ENCODE peak calls at places on chromosomes 16 and 17, in nine cellular contexts. K is iPS-NIHi11; P is gastrocnemius medialis; M is astrocyte of the spinal cord; E is fibroblast of lung; Q is PC-3; G is NB4; H is skeletal muscle cell; U is activated T-cell treated with anti-CD3 and anti-CD28 coated beads, Interleukin-2, amount 50 U/mL, for 4 hours. T is an unnamed sample.

GRCh38 chr16:83975646-83976260 is 7.7 kb downstream of the NECAB2 start:
- DNase-seq in K (no peak), P (no peak), M (no peak), E (no peak), Q (no peak), G (no peak), H (no peak), U (no peak), T (no peak)

GRCh38 chr16:85419503-85420408 is 193.4 kb upstream of the GSE1 start:
- DNase-seq in K (no peak), P (no peak), M (no peak), E (no peak), Q (no peak), G (no peak), H (no peak), U (no peak), T (no peak)

GRCh38 chr17:4583796-4584124 is 569 bp upstream of the SMTNL2 start:
- DNase-seq in K (peak), P (no peak), M (no peak), E (no peak), Q (no peak), G (no peak), H (no peak), U (no peak), T (peak)

GRCh38 chr17:45405250-45406086 is 27.2 kb downstream of the ARHGAP27 start:
- DNase-seq in K (peak), P (no peak), M (no peak), E (peak), Q (no peak), G (no peak), H (no peak), U (no peak), T (peak)

GRCh38 chr16:81697321-81697885 is 81.7 kb upstream of the PLCG2 start:
- DNase-seq in K (peak), P (no peak), M (peak), E (peak), Q (peak), G (peak), H (no peak), U (peak), T (peak)

GRCh38 chr16:48408688-48409087 is 23.5 kb upstream of the SIAH1 start:
- DNase-seq in K (no peak), P (no peak), M (peak), E (peak), Q (peak), G (peak), H (peak), U (no peak), T (peak)

GRCh38 chr16:88957887-88958577 is 19.0 kb downstream of the CBFA2T3 start:
- DNase-seq in K (no peak), P (no peak), M (no peak), E (no peak), Q (no peak), G (peak), H (no peak), U (no peak), T (no peak)

GRCh38 chr16:21626659-21627277 is 25.6 kb downstream of the IGSF6 start:
- DNase-seq in K (no peak), P (no peak), M (peak), E (peak), Q (peak), G (peak), H (peak), U (no peak), T (peak)

GRCh38 chr16:56848056-56848936 is 16.7 kb upstream of the SLC12A3 start:
- DNase-seq in K (no peak), P (no peak), M (peak), E (peak), Q (peak), G (peak), H (no peak), U (no peak), T (peak)

GRCh38 chr16:58518083-58518979 is 3.0 kb downstream of the SETD6 start:
- DNase-seq in K (no peak), P (no peak), M (no peak), E (no peak), Q (no peak), G (no peak), H (no peak), U (no peak), T (no peak)

GRCh38 chr17:14580494-14580893 is 279.6 kb downstream of the HS3ST3B1 start:
- DNase-seq in K (no peak), P (no peak), M (no peak), E (no peak), Q (peak), G (no peak), H (peak), U (no peak), T (peak)

GRCh38 chr17:75642221-75643032 is 9.2 kb downstream of the SMIM5 start:
- DNase-seq in K (no peak), P (no peak), M (no peak), E (no peak), Q (peak), G (no peak), H (no peak), U (no peak), T (no peak)

GRCh38 chr17:83115202-83115651 is 35.8 kb downstream of the METRNL start:
- DNase-seq in K (no peak), P (no peak), M (no peak), E (no peak), Q (no peak), G (no peak), H (no peak), U (no peak), T (no peak)

GRCh38 chr16:188674-189073 is 8.4 kb downstream of the HBQ1 start:
- DNase-seq in K (peak), P (no peak), M (no peak), E (no peak), Q (peak), G (peak), H (no peak), U (no peak), T (no peak)

GRCh38 chr17:18016426-18016825 is 22.5 kb downstream of the ATPAF2 start:
- DNase-seq in K (no peak), P (no peak), M (no peak), E (no peak), Q (no peak), G (no peak), H (no peak), U (no peak), T (no peak)

GRCh38 chr17:38608648-38609047 is 2.9 kb upstream of the SRCIN1 start:
- DNase-seq in K (no peak), P (no peak), M (no peak), E (no peak), Q (peak), G (no peak), H (no peak), U (no peak), T (no peak)

GRCh38 chr16:49961087-49961486 is 63.9 kb upstream of the CNEP1R1 start:
- DNase-seq in K (no peak), P (no peak), M (peak), E (peak), Q (peak), G (no peak), H (no peak), U (no peak), T (peak)

GRCh38 chr17:76217081-76217480 is 23.2 kb downstream of the RNF157 start:
- DNase-seq in K (no peak), P (no peak), M (no peak), E (no peak), Q (no peak), G (no peak), H (no peak), U (no peak), T (no peak)